ENCODE peak calls at places on chromosomes 4 and X, in six cellular contexts. N is dorsolateral prefrontal cortex; C is Peyer's patch; G is CD4-positive, alpha-beta T cell; E is BE2C; S is upper lobe of left lung. A is an unnamed sample.

GRCh38 chr4:6530964-6531363 is 44.0 kb upstream of the MAN2B2 start:
- DNase-seq in N (no peak), C (no peak), G (no peak), E (no peak), S (no peak), A (no peak)

GRCh38 chr4:36385951-36386561 is 104.6 kb downstream of the DTHD1 start:
- DNase-seq in N (no peak), C (no peak), G (no peak), E (no peak), S (no peak), A (no peak)

GRCh38 chrX:120365320-120365719 is 3.4 kb downstream of the ATP1B4 start:
- DNase-seq in N (peak; percentile 43), C (peak; percentile 54), G (peak; percentile 51), E (peak; percentile 53), S (no peak), A (no peak)

GRCh38 chr4:188658958-188659522 is 519.8 kb downstream of the TRIML1 start:
- DNase-seq in N (no peak), C (no peak), G (no peak), E (no peak), S (peak; percentile 83), A (no peak)

GRCh38 chrX:56366901-56367300 is 134.7 kb downstream of the KLF8 start:
- DNase-seq in N (no peak), C (peak; percentile 46), G (no peak), E (no peak), S (no peak), A (no peak)

GRCh38 chr4:76028242-76028859 is 5.1 kb upstream of the CXCL10 start:
- DNase-seq in N (no peak), C (no peak), G (no peak), E (no peak), S (no peak), A (no peak)

GRCh38 chrX:40105791-40106676 is 8.3 kb upstream of the BCOR start:
- DNase-seq in N (peak; percentile 67), C (peak; percentile 82), G (peak; percentile 74), E (peak; percentile 75), S (peak; percentile 92), A (no peak)

GRCh38 chrX:11273544-11273943 is 19.7 kb upstream of the AMELX start:
- DNase-seq in N (no peak), C (no peak), G (no peak), E (no peak), S (no peak), A (no peak)

GRCh38 chr4:86367577-86367976 is 7.7 kb upstream of the MAPK10 start:
- DNase-seq in N (no peak), C (no peak), G (no peak), E (no peak), S (no peak), A (no peak)

GRCh38 chrX:107849747-107850478 is 24.2 kb downstream of the MID2 start:
- DNase-seq in N (no peak), C (no peak), G (no peak), E (no peak), S (no peak), A (no peak)

GRCh38 chr4:94475794-94476193 is 24.1 kb downstream of the PDLIM5 start:
- DNase-seq in N (no peak), C (no peak), G (no peak), E (no peak), S (no peak), A (no peak)

GRCh38 chr4:26061248-26061986 is 147.4 kb downstream of the SMIM20 start:
- DNase-seq in N (no peak), C (no peak), G (no peak), E (peak; percentile 30), S (no peak), A (no peak)

GRCh38 chr4:6200011-6200921 is at the start of gene JAKMIP1:
- DNase-seq in N (peak; percentile 91), C (peak; percentile 82), G (peak; percentile 78), E (peak; percentile 91), S (peak; percentile 94), A (peak; percentile 87)

GRCh38 chr4:90007494-90008167 is 113.0 kb downstream of the MMRN1 start:
- DNase-seq in N (no peak), C (no peak), G (no peak), E (no peak), S (no peak), A (no peak)

GRCh38 chr4:108118505-108118904 is 50.2 kb downstream of the LEF1 start:
- DNase-seq in N (no peak), C (no peak), G (no peak), E (no peak), S (no peak), A (no peak)

GRCh38 chrX:9071031-9071650 is 37.2 kb upstream of the FAM9B start:
- DNase-seq in N (no peak), C (no peak), G (no peak), E (no peak), S (no peak), A (no peak)

GRCh38 chr4:110516106-110516922 is 40.4 kb downstream of the ENPEP start:
- DNase-seq in N (peak; percentile 73), C (peak; percentile 73), G (peak; percentile 71), E (peak; percentile 73), S (no peak), A (no peak)

GRCh38 chr4:110514889-110515479 is 39.0 kb downstream of the ENPEP start:
- DNase-seq in N (no peak), C (no peak), G (no peak), E (no peak), S (no peak), A (no peak)

GRCh38 chr4:110515676-110516075 is 39.7 kb downstream of the ENPEP start:
- DNase-seq in N (no peak), C (no peak), G (no peak), E (no peak), S (no peak), A (no peak)

GRCh38 chr4:110518889-110519490 is 43.0 kb downstream of the ENPEP start:
- DNase-seq in N (no peak), C (no peak), G (no peak), E (peak; percentile 42), S (no peak), A (no peak)
- TF ChIP-seq CTCF in N (peak; percentile 63), C (peak; percentile 32), G (peak; percentile 92), E (peak; percentile 89), S (peak; percentile 51), A (peak; percentile 73)

DNA sequence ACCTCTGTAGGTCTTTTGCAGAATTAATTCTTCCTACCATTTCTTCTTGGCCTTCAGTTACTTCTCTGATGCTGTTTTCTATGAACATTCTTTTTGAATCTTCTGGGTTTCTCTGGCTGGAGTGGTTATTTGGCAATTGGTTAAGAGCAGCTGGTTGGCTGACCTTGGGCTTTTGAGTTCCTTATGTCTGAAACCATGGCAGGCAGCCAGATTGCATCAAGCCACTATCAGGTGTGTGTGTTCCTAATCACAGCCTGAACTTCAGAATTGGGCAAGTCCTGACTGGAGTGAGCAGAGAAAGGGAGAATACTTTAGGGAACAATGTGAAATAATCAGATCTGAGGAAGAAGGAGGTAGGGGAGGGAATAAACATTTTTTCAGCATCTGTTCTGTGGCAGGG is 90.2 kb downstream of the ARHGAP10 start:
- DNase-seq in N (no peak), C (no peak), G (no peak), E (peak; percentile 26), S (no peak), A (no peak)
- TF ChIP-seq CTCF in N (no peak), C (no peak), G (no peak), E (no peak), S (no peak), A (no peak)

DNA sequence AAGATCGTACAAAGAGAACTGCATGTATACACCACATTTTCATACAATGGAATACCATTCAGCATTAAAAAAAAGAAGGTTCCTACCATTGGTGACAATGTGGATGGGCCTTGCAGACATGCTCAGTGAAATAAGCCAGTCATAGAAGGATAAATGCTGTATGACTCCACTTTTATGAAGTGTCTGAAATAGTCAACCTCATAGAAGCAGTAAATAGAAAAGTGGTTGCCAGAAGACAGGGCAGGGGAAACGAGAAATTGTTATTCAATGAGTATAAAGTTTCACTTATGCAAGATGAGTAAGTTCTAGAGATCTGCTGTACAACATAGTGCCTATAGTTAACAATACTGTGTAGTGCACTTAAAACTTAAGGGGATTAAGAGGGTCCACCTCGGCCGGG is 257.5 kb upstream of the FTHL17 start:
- DNase-seq in N (no peak), C (no peak), G (no peak), E (no peak), S (no peak), A (no peak)
- TF ChIP-seq CTCF in N (no peak), C (no peak), G (no peak), E (no peak), S (no peak), A (no peak)

GRCh38 chr4:168832746-168833575 is 177.1 kb downstream of the CBR4 start:
- DNase-seq in N (peak; percentile 47), C (peak; percentile 56), G (no peak), E (peak; percentile 56), S (peak; percentile 90), A (peak; percentile 84)
- TF ChIP-seq CTCF in N (peak; percentile 16), C (no peak), G (no peak), E (peak; percentile 48), S (no peak), A (peak; percentile 35)

GRCh38 chr4:158208931-158209640 is 1.2 kb upstream of the TMEM144 start:
- DNase-seq in N (no peak), C (no peak), G (no peak), E (no peak), S (no peak), A (no peak)
- TF ChIP-seq CTCF in N (no peak), C (no peak), G (no peak), E (no peak), S (no peak), A (no peak)

GRCh38 chr4:1855334-1856070 is 454 bp downstream of the LETM1 start:
- DNase-seq in N (no peak), C (no peak), G (peak; percentile 38), E (no peak), S (no peak), A (no peak)

GRCh38 chr4:1857931-1858330 is 2.0 kb upstream of the LETM1 start:
- DNase-seq in N (no peak), C (no peak), G (no peak), E (no peak), S (no peak), A (no peak)

GRCh38 chr4:1856920-1857699 is 1.2 kb upstream of the LETM1 start:
- DNase-seq in N (no peak), C (no peak), G (no peak), E (no peak), S (no peak), A (no peak)

GRCh38 chr4:1854752-1855151 is 1.2 kb downstream of the LETM1 start:
- DNase-seq in N (no peak), C (no peak), G (no peak), E (no peak), S (no peak), A (no peak)

GRCh38 chr4:1856071-1856919 is at the start of gene LETM1:
- DNase-seq in N (peak; percentile 96), C (peak; percentile 99), G (peak; percentile 92), E (peak; percentile 97), S (peak; percentile 99), A (peak; percentile 97)
- TF ChIP-seq CTCF in N (peak; percentile 31), C (no peak), G (no peak), E (peak; percentile 11), S (peak; percentile 21), A (no peak)

DNA sequence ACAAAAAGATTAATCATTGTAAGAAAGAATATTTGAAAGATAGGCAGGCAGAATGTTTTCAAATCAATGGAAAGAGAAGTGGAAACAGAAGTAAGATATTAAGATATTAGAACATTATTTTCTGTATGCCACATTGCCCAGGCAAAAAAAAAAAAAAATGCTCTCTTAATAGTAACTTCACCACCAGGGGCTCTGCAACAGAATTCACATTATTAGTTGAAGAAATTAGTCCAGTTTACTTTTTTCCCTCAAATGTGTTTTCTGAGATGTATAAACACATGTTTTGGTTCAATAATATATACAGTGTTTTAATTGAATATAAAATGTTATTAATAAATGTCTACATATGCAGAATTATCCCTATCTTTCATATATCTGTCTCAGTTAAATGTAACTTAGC is 78.0 kb upstream of the ADAD1 start:
- DNase-seq in N (no peak), C (no peak), G (no peak), E (no peak), S (no peak), A (no peak)
- TF ChIP-seq CTCF in N (no peak), C (no peak), G (no peak), E (peak; percentile 26), S (no peak), A (peak; percentile 39)

A was measured in osteocyte.